ENCODE peak calls at places on chromosomes 13 and 19, in six cellular contexts. O, T, U, V, D and X are unnamed samples.

GRCh38 chr13:97307882-97308624 is 85.9 kb downstream of the MBNL2 start:
- DNase-seq in O (no peak), T (no peak), U (peak), V (peak), D (no peak), X (no peak)

GRCh38 chr19:16470911-16471811 is 609 bp downstream of the EPS15L1 start:
- DNase-seq in O (peak), T (no peak), U (peak), V (no peak), D (peak), X (peak)

GRCh38 chr13:20990910-20991525 is 70.4 kb downstream of the LATS2 start:
- DNase-seq in O (peak), T (no peak), U (no peak), V (no peak), D (no peak), X (no peak)

GRCh38 chr19:50190439-50190891 is 13.0 kb upstream of the MYH14 start:
- DNase-seq in O (no peak), T (no peak), U (no peak), V (no peak), D (no peak), X (no peak)

GRCh38 chr19:53275480-53275879 is 8.0 kb upstream of the VN1R4 start:
- DNase-seq in O (no peak), T (no peak), U (no peak), V (no peak), D (no peak), X (no peak)

GRCh38 chr13:20848944-20849343 is 53.6 kb downstream of the XPO4 start:
- DNase-seq in O (no peak), T (no peak), U (no peak), V (peak), D (no peak), X (no peak)

GRCh38 chr13:93881418-93881817 is 598.1 kb downstream of the DCT start:
- DNase-seq in O (no peak), T (no peak), U (no peak), V (no peak), D (no peak), X (no peak)

GRCh38 chr19:14031719-14032480 is at the start of gene IL27RA:
- DNase-seq in O (peak), T (peak), U (peak), V (peak), D (peak), X (peak)

GRCh38 chr13:51681037-51681678 is 96.9 kb downstream of the WDFY2 start:
- DNase-seq in O (no peak), T (no peak), U (peak), V (no peak), D (no peak), X (no peak)

GRCh38 chr13:75223981-75224742 is 257.8 kb downstream of the TBC1D4 start:
- DNase-seq in O (no peak), T (no peak), U (no peak), V (no peak), D (peak), X (no peak)

GRCh38 chr13:42894765-42895181 is 97.3 kb downstream of the EPSTI1 start:
- DNase-seq in O (no peak), T (no peak), U (peak), V (no peak), D (no peak), X (no peak)

GRCh38 chr19:41801682-41802317 is 5.4 kb downstream of the CEACAM3 start:
- DNase-seq in O (no peak), T (no peak), U (no peak), V (no peak), D (no peak), X (no peak)

GRCh38 chr19:2627319-2627829 is 75.1 kb downstream of the GNG7 start:
- DNase-seq in O (peak), T (no peak), U (peak), V (no peak), D (no peak), X (peak)

GRCh38 chr13:49374585-49375290 is 69.1 kb downstream of the CAB39L start:
- DNase-seq in O (no peak), T (no peak), U (no peak), V (no peak), D (no peak), X (no peak)

GRCh38 chr13:23797276-23797903 is 91.8 kb downstream of the MIPEP start:
- DNase-seq in O (no peak), T (no peak), U (no peak), V (no peak), D (no peak), X (no peak)

GRCh38 chr19:34926361-34926684 is 380 bp upstream of the ZNF30 start:
- DNase-seq in O (no peak), T (no peak), U (no peak), V (no peak), D (no peak), X (no peak)

GRCh38 chr19:6532244-6532999 is 1.6 kb downstream of the TNFSF9 start:
- DNase-seq in O (no peak), T (no peak), U (no peak), V (no peak), D (no peak), X (no peak)